ENCODE peak calls at places on chromosomes 2 and 18, in eight cellular contexts. U, M, K, V, S, T, P and L are unnamed samples.

GRCh38 chr18:49024408-49024807 is 73.6 kb upstream of the SMAD7 start:
- DNase-seq in K (no peak), V (no peak), U (no peak), S (no peak), M (no peak), T (no peak), P (no peak), L (no peak)

GRCh38 chr18:13464432-13465125 is 246.0 kb downstream of the LDLRAD4 start:
- DNase-seq in S (no peak), U (no peak), M (peak), K (no peak), T (peak), V (no peak), P (peak), L (peak)

GRCh38 chr2:10278029-10278762 is 24.5 kb upstream of the HPCAL1 start:
- DNase-seq in V (peak), K (no peak), P (peak), M (peak), T (peak), S (no peak), U (peak), L (peak)

GRCh38 chr2:85538507-85539360 is at the start of gene MAT2A:
- DNase-seq in P (peak), K (peak), U (peak), S (peak), M (peak), T (peak), V (peak), L (peak)

GRCh38 chr2:36357506-36358316 is 2.1 kb downstream of the CRIM1 start:
- DNase-seq in U (peak), T (peak), K (no peak), V (no peak), S (peak), M (peak), P (peak), L (peak)

GRCh38 chr18:64474751-64475150 is 325.9 kb upstream of the LINC00305 start:
- DNase-seq in U (no peak), V (no peak), M (no peak), S (no peak), P (no peak), K (peak), T (no peak), L (no peak)

GRCh38 chr2:3598197-3598910 is 3.4 kb downstream of the COLEC11 start:
- DNase-seq in T (no peak), P (no peak), V (no peak), M (no peak), K (no peak), U (no peak), S (no peak), L (no peak)

GRCh38 chr2:104848526-104848925 is 5.4 kb upstream of the POU3F3 start:
- DNase-seq in U (no peak), V (no peak), T (no peak), M (no peak), S (no peak), K (no peak), P (no peak), L (no peak)

GRCh38 chr2:81767173-81767720 is 1462.7 kb upstream of the LRRTM1 start:
- DNase-seq in T (no peak), S (no peak), K (no peak), V (no peak), M (no peak), U (no peak), P (no peak), L (no peak)

GRCh38 chr2:127048969-127049897 is 57.7 kb downstream of the BIN1 start:
- DNase-seq in M (no peak), K (peak), P (no peak), T (no peak), S (no peak), U (no peak), V (no peak), L (no peak)

GRCh38 chr18:57982372-57983021 is 61.5 kb upstream of the NEDD4L start:
- DNase-seq in U (no peak), K (no peak), V (no peak), P (no peak), T (no peak), S (no peak), M (no peak), L (no peak)

GRCh38 chr2:216888907-216889622 is 29.2 kb upstream of the TNP1 start:
- DNase-seq in V (no peak), K (no peak), U (no peak), P (no peak), M (no peak), S (no peak), T (no peak), L (no peak)

GRCh38 chr2:220701115-220701514 is 871.0 kb downstream of the EPHA4 start:
- DNase-seq in T (no peak), P (no peak), K (no peak), S (no peak), M (no peak), U (no peak), V (no peak), L (no peak)

GRCh38 chr2:1742680-1743395 is 1.5 kb downstream of the PXDN start:
- DNase-seq in S (peak), K (peak), T (peak), M (peak), P (peak), U (peak), V (peak), L (peak)

GRCh38 chr2:115400940-115401339 is 958.5 kb downstream of the DPP10 start:
- DNase-seq in P (no peak), V (no peak), M (no peak), S (peak), U (no peak), T (no peak), K (no peak), L (no peak)

GRCh38 chr2:69416147-69416546 is 21.1 kb downstream of the NFU1 start:
- DNase-seq in M (no peak), U (no peak), S (no peak), P (no peak), T (no peak), K (no peak), V (no peak), L (no peak)

GRCh38 chr2:8538951-8539621 is 142.8 kb upstream of the ID2 start:
- DNase-seq in K (peak), V (no peak), P (no peak), M (no peak), S (no peak), T (no peak), U (no peak), L (peak)

GRCh38 chr18:59263566-59264135 is 9.6 kb downstream of the RAX start:
- DNase-seq in V (no peak), S (no peak), M (no peak), T (no peak), K (no peak), P (no peak), U (no peak), L (no peak)

GRCh38 chr18:65938592-65939372 is 188.0 kb downstream of the CDH7 start:
- DNase-seq in U (no peak), V (no peak), M (peak), K (peak), P (no peak), T (peak), S (peak), L (peak)

GRCh38 chr2:127029652-127030051 is 77.3 kb downstream of the BIN1 start:
- DNase-seq in M (peak), T (no peak), V (no peak), U (peak), K (no peak), P (no peak), S (no peak), L (no peak)

GRCh38 chr2:154370873-154371272 is 327.6 kb upstream of the KCNJ3 start:
- DNase-seq in M (no peak), U (no peak), T (no peak), S (peak), K (no peak), P (no peak), V (no peak), L (no peak)

GRCh38 chr2:16508061-16508851 is 157.4 kb downstream of the CYRIA start:
- DNase-seq in M (peak), P (no peak), V (no peak), U (no peak), T (peak), S (peak), K (peak), L (peak)

GRCh38 chr2:222554511-222554910 is 101.4 kb downstream of the FARSB start:
- DNase-seq in P (no peak), U (no peak), V (no peak), T (no peak), S (no peak), M (no peak), K (peak), L (no peak)

GRCh38 chr2:40428434-40428833 is 23.5 kb downstream of the SLC8A1 start:
- DNase-seq in V (no peak), T (no peak), P (no peak), K (no peak), S (no peak), U (no peak), M (no peak), L (no peak)

GRCh38 chr2:217103752-217104540 is 244.1 kb upstream of the TNP1 start:
- DNase-seq in P (no peak), U (peak), K (no peak), M (peak), T (no peak), S (peak), V (peak), L (no peak)

GRCh38 chr2:72043985-72044384 is 103.7 kb downstream of the CYP26B1 start:
- DNase-seq in V (no peak), K (no peak), M (no peak), U (no peak), P (no peak), T (no peak), S (no peak), L (no peak)

GRCh38 chr2:45003586-45004568 is 5.4 kb downstream of the SIX2 start:
- DNase-seq in S (no peak), U (no peak), T (no peak), V (no peak), K (no peak), P (no peak), M (no peak), L (no peak)
- H3K4me3 ChIP-seq in S (peak), U (peak), T (no peak), V (peak), K (no peak), P (peak), M (no peak), L (no peak)

GRCh38 chr18:44579028-44579692 is 101.5 kb upstream of the SETBP1 start:
- DNase-seq in P (no peak), T (peak), S (peak), V (no peak), K (peak), M (peak), U (peak), L (no peak)
- H3K4me3 ChIP-seq in P (no peak), T (no peak), S (no peak), V (no peak), K (no peak), M (no peak), U (no peak), L (no peak)

GRCh38 chr18:36668349-36668748 is 160.5 kb downstream of the TPGS2 start:
- DNase-seq in T (no peak), M (no peak), S (no peak), V (no peak), K (no peak), U (no peak), P (no peak), L (no peak)

GRCh38 chr18:36675076-36675475 is 153.7 kb downstream of the TPGS2 start:
- DNase-seq in T (no peak), P (no peak), U (no peak), V (no peak), M (no peak), K (no peak), S (no peak), L (no peak)

GRCh38 chr18:36676629-36677028 is 152.2 kb downstream of the TPGS2 start:
- DNase-seq in M (no peak), P (no peak), T (no peak), U (no peak), K (no peak), S (no peak), V (no peak), L (no peak)

GRCh38 chr18:36673452-36673851 is 155.3 kb downstream of the TPGS2 start:
- DNase-seq in U (no peak), P (no peak), S (no peak), K (no peak), V (no peak), M (no peak), T (no peak), L (no peak)

GRCh38 chr18:36672437-36673344 is 156.1 kb downstream of the TPGS2 start:
- DNase-seq in U (peak), S (no peak), T (no peak), M (peak), K (no peak), P (no peak), V (no peak), L (no peak)
- H3K4me3 ChIP-seq in U (peak), S (no peak), T (no peak), M (peak), K (no peak), P (peak), V (peak), L (no peak)

GRCh38 chr2:73174941-73175662 is 27.3 kb upstream of the NOTO start:
- DNase-seq in S (peak), K (no peak), P (no peak), V (no peak), U (no peak), M (no peak), T (no peak), L (peak)
- H3K4me3 ChIP-seq in S (peak), K (peak), P (peak), V (peak), U (peak), M (peak), T (no peak), L (no peak)

GRCh38 chr2:173962583-173963110 is 2.5 kb downstream of the SP3 start:
- DNase-seq in M (no peak), V (no peak), K (no peak), T (no peak), P (no peak), U (no peak), S (no peak), L (no peak)

GRCh38 chr2:173959909-173960308 is 5.3 kb downstream of the SP3 start:
- DNase-seq in K (no peak), M (no peak), T (no peak), V (no peak), S (no peak), U (no peak), P (no peak), L (no peak)

GRCh38 chr2:173962036-173962435 is 3.1 kb downstream of the SP3 start:
- DNase-seq in U (peak), K (no peak), S (no peak), M (peak), V (no peak), P (no peak), T (no peak), L (no peak)

GRCh38 chr2:173959358-173959884 is 5.8 kb downstream of the SP3 start:
- DNase-seq in V (no peak), M (no peak), S (no peak), P (no peak), K (no peak), U (no peak), T (no peak), L (no peak)

DNA sequence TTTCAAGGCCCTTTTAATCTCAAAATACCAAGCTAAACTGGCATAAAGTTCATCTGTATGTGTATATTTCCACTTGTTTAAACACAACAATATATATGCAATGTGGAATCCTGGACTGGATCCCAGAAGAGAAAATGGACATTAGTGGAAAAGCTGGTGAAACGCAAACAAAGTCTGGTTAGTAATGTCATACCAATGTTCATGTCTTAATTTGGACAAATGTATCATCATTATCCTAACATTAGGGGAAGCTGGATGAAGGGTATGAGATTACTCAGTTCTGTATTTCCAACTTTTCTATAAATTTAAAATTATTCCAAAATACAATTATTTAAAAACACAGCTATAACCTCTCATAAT is 3.8 kb downstream of the SP3 start:
- DNase-seq in K (no peak), P (no peak), U (no peak), M (no peak), T (no peak), S (no peak), V (no peak), L (no peak)
- H3K4me3 ChIP-seq in K (no peak), P (no peak), U (peak), M (no peak), T (no peak), S (no peak), V (no peak), L (no peak)

DNA sequence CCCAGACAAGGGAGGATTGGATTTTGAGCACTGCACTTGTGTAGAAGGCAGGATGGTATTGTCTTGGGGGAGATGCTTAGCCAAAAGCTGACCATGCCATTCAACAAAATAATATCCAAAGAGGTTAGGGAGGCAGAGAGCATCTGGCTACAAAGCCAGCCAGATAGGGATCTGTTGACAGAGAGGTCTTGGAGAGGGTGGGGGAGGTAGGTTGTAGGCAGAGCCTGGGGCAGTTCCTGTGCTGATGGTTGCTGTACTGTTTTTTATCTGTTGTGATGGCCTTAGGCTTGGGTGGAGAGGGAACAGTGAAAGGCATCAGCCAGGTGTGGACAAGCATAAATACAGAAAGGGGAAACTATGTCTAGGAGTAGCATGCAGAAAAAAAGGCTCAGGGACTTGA is 100.9 kb downstream of the AQP4 start:
- DNase-seq in M (no peak), K (peak), P (no peak), T (no peak), U (no peak), V (no peak), S (peak), L (no peak)
- H3K4me3 ChIP-seq in M (no peak), K (no peak), P (no peak), T (no peak), U (no peak), V (no peak), S (no peak), L (no peak)

GRCh38 chr2:208274748-208275147 is 8.7 kb downstream of the PIKFYVE start:
- DNase-seq in S (no peak), P (no peak), M (no peak), U (no peak), V (no peak), K (no peak), T (no peak), L (no peak)

GRCh38 chr2:208280933-208281332 is 14.9 kb downstream of the PIKFYVE start:
- DNase-seq in V (peak), K (no peak), U (peak), M (peak), S (no peak), T (no peak), P (no peak), L (no peak)

GRCh38 chr2:208279236-208279635 is 13.2 kb downstream of the PIKFYVE start:
- DNase-seq in U (peak), M (no peak), T (no peak), K (no peak), P (no peak), V (no peak), S (no peak), L (no peak)

GRCh38 chr2:208280234-208280633 is 14.2 kb downstream of the PIKFYVE start:
- DNase-seq in T (no peak), V (no peak), P (no peak), M (no peak), S (no peak), K (no peak), U (no peak), L (no peak)

DNA sequence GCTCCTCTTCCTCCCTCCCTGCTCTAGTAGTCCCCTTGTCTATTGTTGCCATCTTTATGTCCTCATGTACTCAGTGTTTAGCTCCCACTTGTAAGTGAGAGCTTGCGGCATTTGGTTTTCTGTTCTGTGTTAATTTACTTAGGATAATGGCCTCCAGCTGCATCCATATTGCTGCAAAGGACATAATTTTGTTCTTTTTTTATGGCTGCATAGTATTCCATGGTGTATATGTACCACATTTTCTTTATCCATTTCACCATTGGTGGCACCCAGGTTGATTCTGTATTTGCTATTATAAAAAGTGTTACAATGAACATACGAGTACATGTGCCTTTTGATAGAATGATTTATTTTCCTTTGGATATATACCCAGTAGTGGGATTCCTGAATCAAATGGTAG is 12.5 kb downstream of the PIKFYVE start:
- DNase-seq in S (no peak), M (no peak), U (no peak), V (no peak), K (no peak), T (no peak), P (no peak), L (no peak)
- H3K4me3 ChIP-seq in S (no peak), M (no peak), U (no peak), V (no peak), K (no peak), T (no peak), P (no peak), L (no peak)

GRCh38 chr2:223815884-223816570 is 21.4 kb downstream of the AP1S3 start:
- DNase-seq in K (no peak), P (no peak), V (no peak), M (peak), U (peak), T (no peak), S (no peak), L (peak)
- H3K4me3 ChIP-seq in K (no peak), P (no peak), V (no peak), M (no peak), U (no peak), T (no peak), S (no peak), L (no peak)